ENCODE peak calls at places on chromosomes 5 and 9, in seven cellular contexts. U is T-helper 2 cell, C is right atrium auricular region, D is foreskin fibroblast, A is SK-MEL-5, W is cardiac muscle cell, Y is EL. K is an unnamed sample.

GRCh38 chr5:153959134-153959957 is 79.4 kb downstream of the FAM114A2 start:
- DNase-seq in U (no peak), C (no peak), D (peak), A (peak), W (peak), Y (peak), K (no peak)

GRCh38 chr5:179699640-179700298 is 1.0 kb downstream of the CANX start:
- DNase-seq in U (peak), C (no peak), D (peak), A (peak), W (no peak), Y (peak), K (no peak)

GRCh38 chr5:178180141-178180863 is 6.9 kb downstream of the GMCL2 start:
- DNase-seq in U (no peak), C (no peak), D (no peak), A (no peak), W (no peak), Y (no peak), K (no peak)

GRCh38 chr5:6712136-6712581 is 1.1 kb upstream of the TENT4A start:
- DNase-seq in U (peak), C (peak), D (peak), A (peak), W (peak), Y (peak), K (peak)

GRCh38 chr9:16246785-16247184 is 623.7 kb downstream of the BNC2 start:
- DNase-seq in U (no peak), C (no peak), D (no peak), A (no peak), W (no peak), Y (peak), K (no peak)

GRCh38 chr9:126440938-126441337 is 114.3 kb downstream of the MVB12B start:
- DNase-seq in U (no peak), C (no peak), D (peak), A (no peak), W (no peak), Y (peak), K (no peak)

GRCh38 chr5:170338933-170339779 is 41.6 kb upstream of the LCP2 start:
- DNase-seq in U (peak), C (no peak), D (no peak), A (peak), W (no peak), Y (no peak), K (no peak)

GRCh38 chr9:99860266-99860665 is 38.6 kb downstream of the NR4A3 start:
- DNase-seq in U (no peak), C (no peak), D (no peak), A (no peak), W (no peak), Y (no peak), K (no peak)

GRCh38 chr5:4700082-4700481 is 440.0 kb upstream of the ADAMTS16 start:
- DNase-seq in U (no peak), C (peak), D (no peak), A (peak), W (peak), Y (no peak), K (no peak)

GRCh38 chr5:149203896-149204544 is 62.7 kb downstream of the ABLIM3 start:
- DNase-seq in U (no peak), C (no peak), D (peak), A (no peak), W (no peak), Y (peak), K (no peak)

GRCh38 chr5:30832519-30832918 is 361.0 kb upstream of the CDH6 start:
- DNase-seq in U (no peak), C (no peak), D (no peak), A (no peak), W (no peak), Y (no peak), K (no peak)

GRCh38 chr5:153900703-153901395 is 137.9 kb downstream of the FAM114A2 start:
- DNase-seq in U (no peak), C (no peak), D (peak), A (no peak), W (no peak), Y (peak), K (no peak)

GRCh38 chr9:100637787-100638186 is 59.9 kb downstream of the CAVIN4 start:
- DNase-seq in U (no peak), C (no peak), D (no peak), A (no peak), W (no peak), Y (no peak), K (no peak)

GRCh38 chr5:180491496-180491895 is 2.7 kb upstream of the CNOT6 start:
- DNase-seq in U (no peak), C (no peak), D (no peak), A (no peak), W (peak), Y (no peak), K (no peak)

GRCh38 chr9:110083866-110084265 is 124.1 kb downstream of the C9orf152 start:
- DNase-seq in U (no peak), C (no peak), D (no peak), A (no peak), W (no peak), Y (no peak), K (no peak)

GRCh38 chr5:112921031-112921832 is 795 bp downstream of the REEP5 start:
- DNase-seq in U (peak), C (no peak), D (peak), A (peak), W (peak), Y (peak), K (peak)

GRCh38 chr9:114958021-114958846 is 27.8 kb upstream of the TNFSF8 start:
- DNase-seq in U (peak), C (peak), D (peak), A (no peak), W (no peak), Y (no peak), K (no peak)